ENCODE peak calls at places on chromosomes 2 and 18, in five cellular contexts. One of them, this sample, is unnamed. For H3K79me2, the result is how much of the 10 kb centered on the place peaks cover.

GRCh38 chr2:172442072-172442895 is 14.9 kb downstream of the ITGA6 start:
- DNase-seq in H1: no peak
- DNase-seq in fibroblast of lung: peak
- DNase-seq in GM23338: no peak
- DNase-seq in OCI-LY7: no peak
- DNase-seq in this sample: no peak

GRCh38 chr2:19611491-19612332 is 253.3 kb upstream of the OSR1 start:
- DNase-seq in fibroblast of lung: peak
- DNase-seq in H1: no peak
- DNase-seq in GM23338: no peak
- DNase-seq in OCI-LY7: no peak
- DNase-seq in this sample: no peak

GRCh38 chr2:112166801-112167499 is 28.8 kb downstream of the FBLN7 start:
- DNase-seq in OCI-LY7: no peak
- DNase-seq in H1: no peak
- DNase-seq in fibroblast of lung: no peak
- DNase-seq in GM23338: no peak
- DNase-seq in this sample: no peak

GRCh38 chr2:20829861-20830260 is 7.0 kb upstream of the LDAH start:
- DNase-seq in H1: no peak
- DNase-seq in OCI-LY7: no peak
- DNase-seq in GM23338: no peak
- DNase-seq in fibroblast of lung: no peak
- DNase-seq in this sample: no peak

GRCh38 chr18:35835366-35835765 is 137.1 kb upstream of the RMP24 start:
- DNase-seq in GM23338: no peak
- DNase-seq in fibroblast of lung: no peak
- DNase-seq in OCI-LY7: no peak
- DNase-seq in H1: no peak
- DNase-seq in this sample: no peak

GRCh38 chr2:38722271-38723115 is 28.7 kb downstream of the SRSF7 start:
- DNase-seq in GM23338: no peak
- DNase-seq in H1: no peak
- DNase-seq in fibroblast of lung: no peak
- DNase-seq in OCI-LY7: peak
- DNase-seq in this sample: no peak

GRCh38 chr18:62206593-62206992 is 19.5 kb downstream of the RELCH start:
- DNase-seq in fibroblast of lung: no peak
- DNase-seq in H1: no peak
- DNase-seq in GM23338: no peak
- DNase-seq in OCI-LY7: no peak
- DNase-seq in this sample: no peak

GRCh38 chr18:22494771-22495170 is 77.1 kb upstream of the CTAGE1 start:
- DNase-seq in fibroblast of lung: peak
- DNase-seq in H1: no peak
- DNase-seq in GM23338: no peak
- DNase-seq in OCI-LY7: no peak
- DNase-seq in this sample: no peak

GRCh38 chr2:226378733-226379132 is 420.9 kb downstream of the IRS1 start:
- DNase-seq in GM23338: no peak
- DNase-seq in fibroblast of lung: peak
- DNase-seq in OCI-LY7: no peak
- DNase-seq in H1: no peak
- DNase-seq in this sample: no peak

GRCh38 chr2:158499383-158499782 is 42.6 kb downstream of the PKP4 start:
- DNase-seq in GM23338: no peak
- DNase-seq in fibroblast of lung: no peak
- DNase-seq in OCI-LY7: no peak
- DNase-seq in H1: no peak
- DNase-seq in this sample: peak

GRCh38 chr2:158498043-158498748 is 41.4 kb downstream of the PKP4 start:
- DNase-seq in GM23338: no peak
- DNase-seq in fibroblast of lung: peak
- DNase-seq in H1: no peak
- DNase-seq in OCI-LY7: no peak
- DNase-seq in this sample: no peak

GRCh38 chr2:158496986-158497385 is 40.2 kb downstream of the PKP4 start:
- DNase-seq in OCI-LY7: no peak
- DNase-seq in H1: no peak
- DNase-seq in fibroblast of lung: no peak
- DNase-seq in GM23338: peak
- DNase-seq in this sample: no peak

GRCh38 chr2:158497486-158497885 is 40.7 kb downstream of the PKP4 start:
- DNase-seq in OCI-LY7: no peak
- DNase-seq in GM23338: no peak
- DNase-seq in H1: no peak
- DNase-seq in fibroblast of lung: peak
- DNase-seq in this sample: no peak

DNA sequence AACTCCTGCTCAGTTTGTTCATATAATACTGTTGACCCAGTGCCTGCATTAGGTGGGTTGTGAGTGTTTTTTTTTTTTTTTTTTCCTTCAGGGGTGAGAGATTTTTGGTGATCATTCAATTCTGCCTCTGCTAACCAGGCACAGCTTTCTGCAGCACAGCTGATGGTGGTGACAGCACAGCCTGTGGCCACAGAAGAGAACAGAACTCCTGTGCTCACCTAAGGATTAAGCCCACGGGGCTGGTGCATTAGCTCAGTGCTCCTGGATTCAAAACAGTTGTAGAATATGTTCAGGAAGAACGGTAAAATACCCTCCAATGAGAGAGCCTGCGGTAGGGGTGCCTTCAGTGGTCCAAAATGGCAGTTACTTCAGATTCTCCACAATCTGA is 42.0 kb downstream of the PKP4 start:
- DNase-seq in OCI-LY7: no peak
- DNase-seq in GM23338: no peak
- DNase-seq in H1: no peak
- DNase-seq in fibroblast of lung: no peak
- DNase-seq in this sample: no peak
- H3K79me2 ChIP-seq in OCI-LY7: under half
- H3K79me2 ChIP-seq in GM23338: half or more
- H3K79me2 ChIP-seq in H1: half or more
- H3K79me2 ChIP-seq in fibroblast of lung: under half
- H3K79me2 ChIP-seq in this sample: under half

GRCh38 chr2:207722773-207723424 is 11.5 kb downstream of the CCNYL1 start:
- DNase-seq in H1: no peak
- DNase-seq in fibroblast of lung: no peak
- DNase-seq in GM23338: no peak
- DNase-seq in OCI-LY7: no peak
- DNase-seq in this sample: no peak
- H3K79me2 ChIP-seq in H1: under half
- H3K79me2 ChIP-seq in fibroblast of lung: under half
- H3K79me2 ChIP-seq in GM23338: half or more
- H3K79me2 ChIP-seq in OCI-LY7: under half
- H3K79me2 ChIP-seq in this sample: half or more

GRCh38 chr18:46916551-46917107 is 678 bp downstream of the PIAS2 start:
- DNase-seq in GM23338: no peak
- DNase-seq in OCI-LY7: peak
- DNase-seq in fibroblast of lung: peak
- DNase-seq in H1: no peak
- DNase-seq in this sample: peak
- H3K79me2 ChIP-seq in GM23338: half or more
- H3K79me2 ChIP-seq in OCI-LY7: under half
- H3K79me2 ChIP-seq in fibroblast of lung: under half
- H3K79me2 ChIP-seq in H1: half or more
- H3K79me2 ChIP-seq in this sample: half or more

DNA sequence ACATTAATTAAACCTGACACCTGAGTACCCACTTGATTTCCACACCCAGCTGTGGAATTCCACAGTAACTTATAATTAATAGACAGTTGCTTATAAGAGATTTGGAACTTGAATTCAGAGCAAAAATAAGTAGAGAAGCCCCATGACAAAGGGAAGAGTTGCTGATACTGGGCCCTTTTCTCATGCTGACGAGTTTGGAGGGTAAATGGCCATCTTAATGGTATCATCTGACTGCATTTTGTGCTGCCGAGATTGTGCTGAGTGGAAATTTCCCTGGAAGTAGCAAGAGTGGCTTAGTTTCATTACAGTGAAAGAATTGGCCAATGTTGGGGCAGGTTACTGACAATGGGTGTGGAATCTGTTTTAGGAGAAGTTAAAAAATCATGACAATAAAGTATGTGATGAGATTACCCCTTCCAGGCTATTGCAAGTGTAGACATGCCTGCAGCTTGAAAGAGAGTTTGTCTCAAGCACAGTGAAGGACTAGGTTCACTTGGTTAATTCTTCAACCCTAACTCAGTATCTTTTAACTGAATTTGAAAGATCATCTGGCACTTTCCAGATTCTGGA is 49.9 kb downstream of the VSNL1 start:
- DNase-seq in fibroblast of lung: no peak
- DNase-seq in H1: no peak
- DNase-seq in GM23338: peak
- DNase-seq in OCI-LY7: no peak
- DNase-seq in this sample: no peak
- H3K79me2 ChIP-seq in fibroblast of lung: under half
- H3K79me2 ChIP-seq in H1: half or more
- H3K79me2 ChIP-seq in GM23338: under half
- H3K79me2 ChIP-seq in OCI-LY7: under half
- H3K79me2 ChIP-seq in this sample: under half

DNA sequence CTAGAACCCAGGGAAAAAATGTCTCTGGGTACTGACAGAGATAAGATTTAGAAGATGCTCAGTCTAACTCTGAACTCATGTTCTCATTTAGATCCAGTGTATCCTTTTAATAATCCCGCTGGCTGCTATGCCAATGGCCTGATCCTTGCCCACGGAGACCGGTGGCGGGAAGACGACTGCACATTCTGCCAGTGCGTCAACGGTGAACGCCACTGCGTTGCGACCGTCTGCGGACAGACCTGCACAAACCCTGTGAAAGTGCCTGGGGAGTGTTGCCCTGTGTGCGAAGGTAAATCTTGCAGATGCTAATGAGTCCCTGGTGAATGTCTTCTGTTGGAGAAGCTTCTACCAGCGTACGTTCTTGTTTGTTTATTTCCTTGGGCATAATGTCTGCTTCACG is 118.6 kb downstream of the FEZ2 start:
- DNase-seq in GM23338: no peak
- DNase-seq in OCI-LY7: no peak
- DNase-seq in fibroblast of lung: no peak
- DNase-seq in H1: no peak
- DNase-seq in this sample: no peak
- H3K79me2 ChIP-seq in GM23338: under half
- H3K79me2 ChIP-seq in OCI-LY7: under half
- H3K79me2 ChIP-seq in fibroblast of lung: half or more
- H3K79me2 ChIP-seq in H1: under half
- H3K79me2 ChIP-seq in this sample: half or more

This sample was measured in SK-N-SH.